ENCODE peak calls at places on chromosomes 5 and 9, in four cellular contexts. F, E, W and Z are unnamed samples.
A peak's percentile ranks its signal among the peaks of the same experiment; 100 is the strongest.

GRCh38 chr9:128683340-128684064 is 5.5 kb upstream of the SET start:
- DNase-seq in F (peak; percentile 49), E (peak; percentile 36), W (no peak), Z (no peak)

GRCh38 chr5:149938272-149938671 is 6.3 kb downstream of the PDE6A start:
- DNase-seq in F (peak; percentile 35), E (no peak), W (no peak), Z (no peak)

GRCh38 chr5:108818613-108819272 is 71.0 kb downstream of the FER start:
- DNase-seq in F (no peak), E (no peak), W (peak; percentile 1), Z (no peak)

GRCh38 chr9:115278241-115279035 is 160.5 kb upstream of the TNC start:
- DNase-seq in F (no peak), E (no peak), W (no peak), Z (no peak)

GRCh38 chr9:113668057-113668456 is 204.5 kb downstream of the RGS3 start:
- DNase-seq in F (no peak), E (no peak), W (no peak), Z (no peak)

GRCh38 chr5:132003170-132003744 is 8.2 kb downstream of the ACSL6 start:
- DNase-seq in F (no peak), E (no peak), W (peak; percentile 11), Z (no peak)

GRCh38 chr9:76539180-76539579 is 80.2 kb downstream of the GCNT1 start:
- DNase-seq in F (no peak), E (no peak), W (no peak), Z (no peak)

GRCh38 chr5:177369050-177369912 is 11.6 kb downstream of the RGS14 start:
- DNase-seq in F (peak; percentile 13), E (no peak), W (no peak), Z (no peak)

GRCh38 chr5:128905225-128906110 is 59.8 kb upstream of the SLC27A6 start:
- DNase-seq in F (peak; percentile 56), E (peak; percentile 9), W (peak; percentile 60), Z (peak; percentile 5)

GRCh38 chr5:9318031-9318430 is 227.8 kb downstream of the SEMA5A start:
- DNase-seq in F (no peak), E (no peak), W (no peak), Z (no peak)

GRCh38 chr9:81138173-81138572 is 551.2 kb downstream of the TLE1 start:
- DNase-seq in F (no peak), E (no peak), W (no peak), Z (no peak)

GRCh38 chr5:178387856-178388190 is 155.2 kb upstream of the PHYKPL start:
- DNase-seq in F (no peak), E (no peak), W (no peak), Z (no peak)

GRCh38 chr5:142883438-142883837 is 113.3 kb downstream of the ARHGAP26 start:
- DNase-seq in F (no peak), E (no peak), W (no peak), Z (no peak)

GRCh38 chr9:76916231-76916630 is 10.3 kb upstream of the PRUNE2 start:
- DNase-seq in F (no peak), E (no peak), W (no peak), Z (no peak)

GRCh38 chr5:4674176-4674575 is 466.0 kb upstream of the ADAMTS16 start:
- DNase-seq in F (no peak), E (no peak), W (peak; percentile 28), Z (no peak)